ENCODE peak calls at places on chromosomes 4 and X, in seven cellular contexts. H is suprapubic skin, E is sigmoid colon, J is spleen, V is breast epithelium, L is endothelial cell of umbilical vein, Y is GM23338. G is an unnamed sample.

GRCh38 chrX:137194164-137194563 is 160.4 kb upstream of the GPR101 start:
- DNase-seq in J (no peak), V (no peak), E (no peak), H (no peak), Y (peak; percentile 68), L (peak; percentile 5), G (peak; percentile 27)

GRCh38 chrX:40471965-40472648 is 108.7 kb upstream of the ATP6AP2 start:
- DNase-seq in Y (peak; percentile 55), E (peak; percentile 68), L (peak; percentile 14), H (no peak), V (peak; percentile 42), J (no peak), G (peak; percentile 38)

GRCh38 chr4:149344436-149344835 is 471.2 kb downstream of the IQCM start:
- DNase-seq in E (no peak), Y (no peak), L (no peak), V (no peak), H (no peak), J (no peak), G (no peak)

GRCh38 chrX:39165185-39165584 is 363.9 kb downstream of the MID1IP1 start:
- DNase-seq in L (no peak), Y (no peak), H (no peak), E (no peak), J (no peak), V (no peak), G (no peak)

GRCh38 chrX:51456814-51457213 is 39.6 kb downstream of the NUDT11 start:
- DNase-seq in E (no peak), H (no peak), Y (peak; percentile 47), L (no peak), V (no peak), J (no peak), G (no peak)

GRCh38 chrX:12400218-12400617 is 261.9 kb downstream of the FRMPD4 start:
- DNase-seq in H (no peak), L (no peak), E (no peak), J (no peak), Y (no peak), V (no peak), G (no peak)

GRCh38 chrX:112761239-112762207 is 79.1 kb downstream of the AMOT start:
- DNase-seq in V (no peak), J (no peak), E (no peak), H (no peak), L (no peak), Y (no peak), G (no peak)

GRCh38 chr4:21954406-21954805 is 5.8 kb upstream of the KCNIP4 start:
- DNase-seq in L (no peak), J (no peak), V (no peak), Y (no peak), E (no peak), H (no peak), G (no peak)

GRCh38 chrX:13200398-13200797 is 119.5 kb downstream of the ATXN3L start:
- DNase-seq in H (no peak), Y (no peak), V (no peak), E (no peak), L (no peak), J (no peak), G (no peak)

GRCh38 chr4:152352645-152353116 is 183.2 kb downstream of the FBXW7 start:
- DNase-seq in E (peak; percentile 85), H (peak; percentile 67), V (peak; percentile 48), L (peak; percentile 94), Y (peak; percentile 64), J (peak; percentile 69), G (no peak)

GRCh38 chrX:136528645-136529315 is 3.2 kb upstream of the VGLL1 start:
- DNase-seq in V (no peak), L (no peak), Y (peak; percentile 40), H (no peak), E (no peak), J (no peak), G (no peak)

GRCh38 chrX:80423744-80424143 is 3.5 kb downstream of the TENT5D start:
- DNase-seq in V (no peak), H (no peak), Y (no peak), J (no peak), L (no peak), E (no peak), G (no peak)

GRCh38 chrX:15525664-15526416 is 25.2 kb downstream of the BMX start:
- DNase-seq in H (no peak), Y (no peak), V (no peak), L (peak; percentile 22), E (no peak), J (no peak), G (no peak)

GRCh38 chr4:7757501-7758443 is 181.9 kb downstream of the AFAP1 start:
- DNase-seq in L (peak; percentile 27), H (no peak), V (no peak), Y (no peak), E (peak; percentile 82), J (peak; percentile 58), G (no peak)

GRCh38 chrX:47030339-47030738 is 47.9 kb upstream of the RGN start:
- DNase-seq in L (peak; percentile 69), V (no peak), H (no peak), J (no peak), Y (peak; percentile 80), E (no peak), G (no peak)

GRCh38 chrX:153740631-153741222 is 16.1 kb downstream of the ABCD1 start:
- DNase-seq in L (no peak), V (no peak), H (peak; percentile 44), Y (no peak), E (no peak), J (peak; percentile 62), G (no peak)

GRCh38 chr4:119592708-119593298 is 35.8 kb downstream of the PDE5A start:
- DNase-seq in J (no peak), H (no peak), V (no peak), L (no peak), Y (no peak), E (no peak), G (no peak)

GRCh38 chr4:168805341-168805740 is 204.7 kb downstream of the CBR4 start:
- DNase-seq in H (no peak), E (no peak), J (no peak), Y (no peak), L (no peak), V (no peak), G (no peak)

GRCh38 chr4:17323619-17324400 is 188.1 kb downstream of the QDPR start:
- DNase-seq in L (peak; percentile 76), E (no peak), Y (no peak), V (no peak), H (no peak), J (no peak), G (no peak)

GRCh38 chrX:33741807-33742206 is 390.3 kb downstream of the FAM47A start:
- DNase-seq in V (no peak), J (peak; percentile 57), Y (peak; percentile 30), L (no peak), H (no peak), E (peak; percentile 27), G (no peak)

GRCh38 chr4:77711469-77711868 is 105.8 kb downstream of the CXCL13 start:
- DNase-seq in V (no peak), L (no peak), Y (no peak), J (no peak), H (no peak), E (no peak), G (no peak)

GRCh38 chr4:77714514-77714913 is 104.7 kb downstream of the CNOT6L start:
- DNase-seq in E (no peak), H (no peak), L (no peak), Y (no peak), J (no peak), V (no peak), G (no peak)

GRCh38 chr4:77712675-77713074 is 106.5 kb downstream of the CNOT6L start:
- DNase-seq in V (no peak), H (no peak), E (no peak), J (no peak), Y (no peak), L (no peak), G (no peak)

GRCh38 chr4:77715414-77716290 is 103.5 kb downstream of the CNOT6L start:
- DNase-seq in H (no peak), E (no peak), L (no peak), Y (no peak), J (no peak), V (no peak), G (no peak)

GRCh38 chr4:77713884-77714283 is 105.3 kb downstream of the CNOT6L start:
- DNase-seq in Y (no peak), L (no peak), J (no peak), H (no peak), V (no peak), E (no peak), G (no peak)
- H3K4me3 ChIP-seq in Y (no peak overlapping the region), L (no peak overlapping the region), J (no peak overlapping the region), H (no peak overlapping the region), V (no peak overlapping the region), E (no peak overlapping the region), G (no peak overlapping the region)

DNA sequence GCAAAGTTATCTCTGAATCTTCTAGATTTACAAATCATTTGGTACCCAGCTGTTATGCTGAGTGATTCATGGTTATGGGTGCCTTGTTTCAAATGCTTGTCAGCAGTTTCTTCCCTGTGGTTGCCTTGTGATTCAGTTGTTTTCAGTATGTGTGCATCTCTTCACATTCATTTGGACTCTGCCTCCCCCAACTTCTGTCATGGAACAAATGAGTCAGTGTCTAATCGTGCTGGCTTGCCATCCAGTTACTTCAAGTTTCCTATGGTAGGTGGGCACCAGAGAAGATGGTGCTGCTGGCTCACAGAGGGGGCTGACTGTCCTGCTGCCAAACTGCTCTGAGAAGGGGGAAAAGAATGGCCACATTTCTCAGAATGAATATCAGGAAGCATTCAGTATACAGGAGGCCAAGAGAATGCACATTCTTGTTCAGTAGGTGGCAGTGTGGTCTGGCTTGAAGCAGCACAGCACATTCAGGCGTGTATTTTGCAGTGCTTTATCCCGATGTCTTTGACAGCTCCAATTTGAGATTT is 260.9 kb downstream of the GLUD2 start:
- DNase-seq in L (no peak), Y (peak; percentile 42), V (no peak), E (no peak), J (no peak), H (no peak), G (no peak)
- H3K27ac ChIP-seq in L (no peak overlapping the region), Y (no peak overlapping the region), V (no peak overlapping the region), E (no peak overlapping the region), J (no peak overlapping the region), H (no peak overlapping the region), G (no peak overlapping the region)

DNA sequence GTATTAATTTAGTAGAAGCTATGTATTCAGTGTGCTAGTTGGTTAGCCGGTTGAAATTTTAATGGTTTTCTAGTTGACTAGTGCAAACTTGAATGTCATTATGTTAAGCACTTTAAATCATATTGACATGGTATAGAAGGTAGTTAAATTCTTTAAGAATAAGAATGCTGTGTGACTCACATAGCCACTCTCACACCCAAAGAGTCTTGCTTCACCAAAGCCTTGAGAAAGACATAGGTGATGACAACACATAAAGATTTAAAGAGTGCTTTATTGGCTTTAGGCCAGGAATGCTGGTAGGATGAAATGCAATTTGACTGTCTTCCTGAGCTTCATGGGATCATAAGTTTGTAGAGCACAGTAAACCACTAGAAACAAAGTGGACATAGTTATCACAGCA is 85.3 kb downstream of the DCAF8L2 start:
- DNase-seq in J (no peak), Y (no peak), H (no peak), L (no peak), E (no peak), V (no peak), G (no peak)
- TF ChIP-seq POLR2AphosphoS5 in J (no peak), Y (no peak), H (no peak), L (no peak), E (no peak), V (no peak), G (no peak)

GRCh38 chrX:1807301-1807731 is 192.5 kb downstream of the ASMT start:
- DNase-seq in L (no peak), H (no peak), J (peak; percentile 21), V (no peak), E (no peak), Y (peak; percentile 77), G (no peak)
- H3K4me3 ChIP-seq in L (no peak overlapping the region), H (no peak overlapping the region), J (no peak overlapping the region), V (no peak overlapping the region), E (no peak overlapping the region), Y (peak overlapping the region; percentile 6), G (no peak overlapping the region)

G was measured in stomach.